ENCODE peak calls at places on chromosomes 13 and 19, in ten cellular contexts. I is fibroblast of the aortic adventitia, Q is body of pancreas, J is fibroblast of mammary gland, L is BE2C, P is fibroblast of lung, K is AG09319, S is cardiac fibroblast, A is thoracic aorta, E is GM13977. N is an unnamed sample.
A peak's percentile ranks its signal among the peaks of the same experiment; 100 is the strongest.

GRCh38 chr19:42290523-42291436 is 11.2 kb upstream of the PRR19 start:
- DNase-seq in I (no peak), Q (no peak), J (no peak), L (peak; percentile 91), P (no peak), K (no peak), S (no peak), A (no peak), E (no peak), N (peak; percentile 77)

GRCh38 chr19:19539738-19540703 is 2.0 kb downstream of the CILP2 start:
- DNase-seq in I (no peak), Q (peak; percentile 38), J (peak; percentile 63), L (peak; percentile 58), P (peak; percentile 61), K (no peak), S (peak; percentile 67), A (no peak), E (peak; percentile 90), N (peak; percentile 91)

GRCh38 chr19:1295169-1296012 is 9.7 kb downstream of the EFNA2 start:
- DNase-seq in I (no peak), Q (no peak), J (no peak), L (peak; percentile 74), P (no peak), K (no peak), S (peak; percentile 32), A (no peak), E (peak; percentile 84), N (peak; percentile 56)

GRCh38 chr13:20492641-20493040 is 33.0 kb downstream of the CRYL1 start:
- DNase-seq in I (peak; percentile 65), Q (no peak), J (peak; percentile 10), L (peak; percentile 35), P (peak; percentile 45), K (peak; percentile 7), S (peak; percentile 33), A (no peak), E (peak; percentile 61), N (peak; percentile 61)

GRCh38 chr19:46081928-46082727 is 41.3 kb upstream of the IGFL4 start:
- DNase-seq in I (peak; percentile 82), Q (peak; percentile 55), J (peak; percentile 72), L (peak; percentile 43), P (peak; percentile 70), K (no peak), S (peak; percentile 79), A (no peak), E (peak; percentile 63), N (peak; percentile 9)

GRCh38 chr19:3866798-3867638 is 1.8 kb downstream of the ZFR2 start:
- DNase-seq in I (no peak), Q (no peak), J (no peak), L (no peak), P (no peak), K (no peak), S (no peak), A (no peak), E (no peak), N (no peak)

GRCh38 chr13:59780058-59780457 is 383.7 kb downstream of the DIAPH3 start:
- DNase-seq in I (peak; percentile 16), Q (no peak), J (peak; percentile 36), L (no peak), P (peak; percentile 23), K (no peak), S (no peak), A (no peak), E (no peak), N (no peak)

GRCh38 chr19:38830039-38830733 is 1.4 kb downstream of the ECH1 start:
- DNase-seq in I (peak; percentile 37), Q (no peak), J (peak; percentile 80), L (no peak), P (peak; percentile 45), K (no peak), S (no peak), A (no peak), E (no peak), N (no peak)

GRCh38 chr13:79385694-79386093 is 20.4 kb downstream of the RBM26 start:
- DNase-seq in I (no peak), Q (no peak), J (peak; percentile 38), L (no peak), P (peak; percentile 37), K (no peak), S (no peak), A (no peak), E (peak; percentile 51), N (peak; percentile 70)

GRCh38 chr13:72952529-72953141 is 106.2 kb upstream of the KLF5 start:
- DNase-seq in I (no peak), Q (peak; percentile 54), J (no peak), L (no peak), P (no peak), K (no peak), S (no peak), A (no peak), E (no peak), N (no peak)

GRCh38 chr19:11480081-11480926 is 542 bp downstream of the ELAVL3 start:
- DNase-seq in I (no peak), Q (no peak), J (no peak), L (peak; percentile 67), P (no peak), K (no peak), S (no peak), A (no peak), E (no peak), N (no peak)

GRCh38 chr13:51118809-51119431 is 7.8 kb upstream of the C13orf42 start:
- DNase-seq in I (no peak), Q (no peak), J (no peak), L (no peak), P (no peak), K (no peak), S (no peak), A (no peak), E (no peak), N (no peak)
- TF ChIP-seq CTCF in I (no peak), Q (no peak), J (no peak), L (no peak), P (no peak), K (no peak), S (no peak), A (no peak), E (no peak), N (no peak)

GRCh38 chr19:56121180-56122167 is at the start of gene ZNF787:
- DNase-seq in I (peak; percentile 97), Q (peak; percentile 99), J (peak; percentile 94), L (peak; percentile 99), P (peak; percentile 96), K (peak; percentile 96), S (peak; percentile 99), A (peak; percentile 95), E (peak; percentile 98), N (peak; percentile 97)

GRCh38 chr19:56119585-56119978 is 1.5 kb downstream of the ZNF787 start:
- DNase-seq in I (peak; percentile 52), Q (no peak), J (peak; percentile 61), L (peak; percentile 43), P (peak; percentile 42), K (no peak), S (no peak), A (no peak), E (no peak), N (no peak)

GRCh38 chr19:56120002-56120370 is 1.1 kb downstream of the ZNF787 start:
- DNase-seq in I (no peak), Q (no peak), J (no peak), L (no peak), P (no peak), K (no peak), S (no peak), A (no peak), E (no peak), N (no peak)

GRCh38 chr19:56118666-56119584 is 2.2 kb downstream of the ZNF787 start:
- DNase-seq in I (no peak), Q (peak; percentile 65), J (no peak), L (no peak), P (no peak), K (no peak), S (no peak), A (no peak), E (no peak), N (no peak)

GRCh38 chr19:56120371-56121179 is 520 bp downstream of the ZNF787 start:
- DNase-seq in I (peak; percentile 55), Q (peak; percentile 89), J (peak; percentile 73), L (peak; percentile 84), P (peak; percentile 76), K (no peak), S (peak; percentile 83), A (peak; percentile 28), E (peak; percentile 95), N (peak; percentile 80)
- TF ChIP-seq CTCF in I (no peak), Q (no peak), J (no peak), L (peak; percentile 18), P (no peak), K (no peak), S (peak; percentile 21), A (peak; percentile 34), E (no peak), N (no peak)

GRCh38 chr13:29849071-29849541 is 1.3 kb downstream of the UBL3 start:
- DNase-seq in I (peak; percentile 40), Q (no peak), J (peak; percentile 39), L (no peak), P (peak; percentile 49), K (no peak), S (peak; percentile 22), A (no peak), E (peak; percentile 28), N (peak; percentile 51)

GRCh38 chr13:29846475-29847256 is 3.8 kb downstream of the UBL3 start:
- DNase-seq in I (peak; percentile 25), Q (no peak), J (no peak), L (no peak), P (no peak), K (no peak), S (no peak), A (no peak), E (no peak), N (no peak)

GRCh38 chr13:29849731-29850212 is 645 bp downstream of the UBL3 start:
- DNase-seq in I (peak; percentile 55), Q (peak; percentile 79), J (peak; percentile 73), L (peak; percentile 68), P (peak; percentile 82), K (no peak), S (peak; percentile 53), A (peak; percentile 31), E (peak; percentile 41), N (peak; percentile 41)

GRCh38 chr13:29845440-29846056 is 4.9 kb downstream of the UBL3 start:
- DNase-seq in I (peak; percentile 64), Q (no peak), J (peak; percentile 57), L (no peak), P (peak; percentile 27), K (no peak), S (peak; percentile 54), A (no peak), E (no peak), N (no peak)

GRCh38 chr13:29847501-29847983 is 2.9 kb downstream of the UBL3 start:
- DNase-seq in I (peak; percentile 69), Q (peak; percentile 31), J (peak; percentile 64), L (peak; percentile 38), P (peak; percentile 64), K (no peak), S (peak; percentile 56), A (no peak), E (no peak), N (peak; percentile 9)
- TF ChIP-seq CTCF in I (no peak), Q (no peak), J (no peak), L (no peak), P (no peak), K (no peak), S (no peak), A (no peak), E (no peak), N (no peak)

DNA sequence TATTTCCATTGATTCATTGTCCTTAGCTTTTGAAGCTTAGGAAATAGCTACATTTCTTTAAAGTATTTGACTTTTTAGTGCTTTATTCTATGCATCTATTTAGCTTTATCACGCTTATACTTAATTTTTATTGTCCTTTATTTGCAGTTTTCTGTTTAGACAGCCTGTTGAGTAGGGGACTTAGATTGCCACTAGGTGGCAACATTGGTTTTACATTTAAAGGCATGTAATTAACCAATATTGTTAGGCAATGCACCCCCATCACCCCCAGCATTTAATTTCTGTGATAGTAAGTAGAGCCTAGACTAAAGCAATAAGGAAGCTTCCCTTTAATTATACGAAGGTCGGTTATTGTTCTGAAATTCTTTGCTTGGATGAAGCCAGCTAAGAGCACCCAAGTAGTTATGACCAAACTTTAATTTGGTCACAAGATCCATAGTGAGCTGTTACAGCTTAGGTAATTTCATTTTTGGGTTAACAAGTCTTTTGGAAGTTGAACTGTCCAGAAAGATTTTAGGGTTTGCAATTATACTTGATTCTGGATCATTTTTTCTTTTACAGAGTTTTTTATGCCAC is 36.5 kb downstream of the B3GLCT start:
- DNase-seq in I (peak; percentile 68), Q (no peak), J (peak; percentile 65), L (peak; percentile 24), P (peak; percentile 32), K (peak; percentile 29), S (peak; percentile 73), A (no peak), E (peak; percentile 28), N (peak; percentile 16)
- TF ChIP-seq CTCF in I (peak; percentile 75), Q (peak; percentile 47), J (peak; percentile 84), L (peak; percentile 80), P (peak; percentile 77), K (peak; percentile 76), S (peak; percentile 73), A (peak; percentile 52), E (peak; percentile 61), N (peak; percentile 71)

N was measured in activated CD8-positive, alpha-beta T cell treated with anti-CD3 and anti-CD28 coated beads for 36 hours.